ENCODE peak calls at places on chromosomes 1 and 21, in six cellular contexts. W is cardiac muscle cell, T is BJ, K is fibroblast of pulmonary artery, Q is fibroblast of mammary gland, L is neural crest cell. D is an unnamed sample.
A peak's percentile ranks its signal among the peaks of the same experiment; 100 is the strongest.

GRCh38 chr1:16010837-16011236 is 6.8 kb downstream of the SRARP start:
- DNase-seq in W (no peak), T (no peak), K (no peak), Q (no peak), L (no peak), D (no peak)

GRCh38 chr21:38263493-38263892 is 6.7 kb downstream of the KCNJ15 start:
- DNase-seq in W (peak; percentile 67), T (no peak), K (peak; percentile 34), Q (peak; percentile 100), L (no peak), D (no peak)

GRCh38 chr1:2586154-2587070 is at the start of gene PRXL2B:
- DNase-seq in W (peak; percentile 100), T (peak; percentile 93), K (peak; percentile 99), Q (peak; percentile 98), L (peak; percentile 99), D (peak; percentile 98)

GRCh38 chr1:28088168-28088961 is at the start of gene EYA3:
- DNase-seq in W (peak; percentile 99), T (peak; percentile 93), K (peak; percentile 99), Q (peak; percentile 97), L (peak; percentile 99), D (peak; percentile 99)

GRCh38 chr1:27027575-27028250 is 15.1 kb upstream of the TENT5B start:
- DNase-seq in W (peak; percentile 40), T (no peak), K (no peak), Q (no peak), L (no peak), D (no peak)

GRCh38 chr1:85283475-85284199 is 7.2 kb upstream of the BCL10 start:
- DNase-seq in W (no peak), T (no peak), K (no peak), Q (no peak), L (no peak), D (no peak)

GRCh38 chr1:66175581-66175980 is 358.4 kb upstream of the SGIP1 start:
- DNase-seq in W (no peak), T (no peak), K (no peak), Q (no peak), L (no peak), D (no peak)

GRCh38 chr1:8238141-8239038 is 79.5 kb upstream of the SLC45A1 start:
- DNase-seq in W (peak; percentile 89), T (peak; percentile 83), K (peak; percentile 92), Q (peak; percentile 98), L (no peak), D (no peak)

GRCh38 chr1:23727362-23727811 is 15.9 kb upstream of the ELOA start:
- DNase-seq in W (peak; percentile 97), T (no peak), K (peak; percentile 95), Q (peak; percentile 91), L (no peak), D (no peak)

GRCh38 chr21:32190491-32191144 is 88.2 kb downstream of the MIS18A start:
- DNase-seq in W (no peak), T (no peak), K (no peak), Q (no peak), L (no peak), D (no peak)

GRCh38 chr1:44405804-44406743 is 1.0 kb downstream of the RNF220 start:
- DNase-seq in W (no peak), T (no peak), K (no peak), Q (no peak), L (no peak), D (peak; percentile 14)

GRCh38 chr1:65027699-65028358 is 61.5 kb upstream of the JAK1 start:
- DNase-seq in W (peak; percentile 22), T (no peak), K (peak; percentile 23), Q (peak; percentile 20), L (no peak), D (no peak)

GRCh38 chr1:167276969-167277368 is 56.3 kb downstream of the POU2F1 start:
- DNase-seq in W (no peak), T (no peak), K (no peak), Q (no peak), L (no peak), D (no peak)

GRCh38 chr1:79899914-79900313 is 893.4 kb upstream of the ADGRL4 start:
- DNase-seq in W (peak; percentile 95), T (peak; percentile 87), K (peak; percentile 95), Q (peak; percentile 97), L (no peak), D (no peak)

GRCh38 chr1:41963636-41964035 is 44.9 kb upstream of the HIVEP3 start:
- DNase-seq in W (peak; percentile 59), T (no peak), K (peak; percentile 63), Q (peak; percentile 20), L (no peak), D (no peak)

GRCh38 chr21:42939581-42940413 is 14.4 kb upstream of the ERVH48-1 start:
- DNase-seq in W (peak; percentile 98), T (peak; percentile 93), K (peak; percentile 98), Q (peak; percentile 99), L (no peak), D (no peak)

GRCh38 chr1:203771901-203772301 is 6.9 kb downstream of the LAX1 start:
- DNase-seq in W (peak; percentile 51), T (no peak), K (peak; percentile 39), Q (no peak), L (no peak), D (no peak)

GRCh38 chr1:1893291-1893985 is 2.6 kb upstream of the GNB1 start:
- DNase-seq in W (no peak), T (no peak), K (no peak), Q (no peak), L (no peak), D (no peak)

GRCh38 chr1:181918893-181919728 is 142.4 kb downstream of the ZNF648 start:
- DNase-seq in W (no peak), T (no peak), K (no peak), Q (no peak), L (no peak), D (no peak)

GRCh38 chr1:50425376-50426107 is 2.3 kb upstream of the DMRTA2 start:
- DNase-seq in W (peak; percentile 21), T (no peak), K (no peak), Q (peak; percentile 19), L (no peak), D (no peak)

GRCh38 chr1:21666572-21667320 is 2.4 kb downstream of the RAP1GAP start:
- DNase-seq in W (no peak), T (no peak), K (peak; percentile 20), Q (peak; percentile 18), L (no peak), D (no peak)

GRCh38 chr21:38740131-38740530 is 65.6 kb upstream of the ETS2 start:
- DNase-seq in W (no peak), T (no peak), K (no peak), Q (no peak), L (no peak), D (no peak)

GRCh38 chr1:79603862-79604261 is 597.3 kb upstream of the ADGRL4 start:
- DNase-seq in W (peak; percentile 89), T (peak; percentile 43), K (peak; percentile 86), Q (peak; percentile 51), L (no peak), D (no peak)

GRCh38 chr1:18107671-18108312 is at the start of gene IGSF21:
- DNase-seq in W (no peak), T (no peak), K (no peak), Q (no peak), L (no peak), D (no peak)

GRCh38 chr1:51760872-51761271 is 117.7 kb downstream of the NRDC start:
- DNase-seq in W (no peak), T (no peak), K (no peak), Q (no peak), L (no peak), D (no peak)

GRCh38 chr1:18530567-18531502 is 50.1 kb downstream of the KLHDC7A start:
- DNase-seq in W (no peak), T (no peak), K (no peak), Q (no peak), L (no peak), D (no peak)

DNA sequence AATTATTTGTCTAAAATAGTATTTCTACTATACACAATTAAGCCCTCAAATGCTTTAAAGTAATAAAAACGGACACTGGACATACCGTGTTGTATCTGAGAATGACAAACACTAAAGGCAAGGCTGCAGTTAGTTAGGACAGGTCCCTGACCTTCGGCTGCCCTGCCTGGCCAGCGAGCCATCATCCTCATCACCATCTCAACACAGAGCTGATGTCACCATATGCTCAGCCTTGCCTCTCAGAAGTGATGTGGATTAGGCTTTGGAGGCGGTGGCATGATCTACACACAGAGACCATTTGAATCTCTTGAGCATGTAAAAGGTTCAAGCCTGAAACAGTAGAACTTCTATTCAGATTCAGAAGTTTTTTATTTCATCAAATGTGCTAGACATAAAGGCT is 244.7 kb downstream of the SDCCAG8 start:
- DNase-seq in W (no peak), T (no peak), K (no peak), Q (no peak), L (no peak), D (no peak)
- TF ChIP-seq CTCF in W (no peak), T (no peak), K (no peak), Q (no peak), L (no peak), D (no peak)

DNA sequence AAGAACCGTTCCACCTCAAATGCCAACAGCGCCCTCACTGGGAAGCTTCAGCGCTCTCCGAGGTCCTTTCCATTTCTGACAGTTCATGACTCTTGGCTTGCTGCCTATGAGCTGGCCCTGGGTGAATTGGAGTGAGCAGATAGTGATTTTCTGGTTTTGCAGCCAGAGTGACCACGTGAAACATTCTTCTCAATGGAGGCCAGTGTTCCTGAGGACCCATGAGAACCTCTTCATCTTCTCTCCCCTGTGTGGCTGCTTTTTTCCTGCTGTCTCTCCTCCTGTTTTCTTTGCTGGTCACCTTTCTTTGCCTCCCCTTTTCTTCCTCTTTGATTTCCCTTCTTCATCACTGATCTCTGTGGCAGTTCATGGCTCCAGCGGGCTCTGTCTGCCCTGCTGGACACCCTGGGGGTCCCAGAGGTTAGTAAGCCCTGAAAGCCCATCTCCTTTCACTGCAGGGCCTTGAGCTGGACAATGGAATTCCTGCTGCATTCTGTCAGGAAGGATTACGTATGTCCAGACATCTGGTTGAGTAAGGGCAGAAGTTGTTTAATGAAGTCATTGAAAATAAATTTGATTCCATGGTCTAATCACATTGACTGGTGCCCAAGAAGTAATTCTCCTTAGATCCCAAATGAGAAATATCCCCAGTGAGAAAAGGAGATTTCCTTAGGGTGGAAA is 29.9 kb downstream of the VASH2 start:
- DNase-seq in W (peak; percentile 48), T (no peak), K (peak; percentile 69), Q (peak; percentile 48), L (no peak), D (no peak)
- TF ChIP-seq CTCF in W (no peak), T (no peak), K (no peak), Q (no peak), L (no peak), D (no peak)

DNA sequence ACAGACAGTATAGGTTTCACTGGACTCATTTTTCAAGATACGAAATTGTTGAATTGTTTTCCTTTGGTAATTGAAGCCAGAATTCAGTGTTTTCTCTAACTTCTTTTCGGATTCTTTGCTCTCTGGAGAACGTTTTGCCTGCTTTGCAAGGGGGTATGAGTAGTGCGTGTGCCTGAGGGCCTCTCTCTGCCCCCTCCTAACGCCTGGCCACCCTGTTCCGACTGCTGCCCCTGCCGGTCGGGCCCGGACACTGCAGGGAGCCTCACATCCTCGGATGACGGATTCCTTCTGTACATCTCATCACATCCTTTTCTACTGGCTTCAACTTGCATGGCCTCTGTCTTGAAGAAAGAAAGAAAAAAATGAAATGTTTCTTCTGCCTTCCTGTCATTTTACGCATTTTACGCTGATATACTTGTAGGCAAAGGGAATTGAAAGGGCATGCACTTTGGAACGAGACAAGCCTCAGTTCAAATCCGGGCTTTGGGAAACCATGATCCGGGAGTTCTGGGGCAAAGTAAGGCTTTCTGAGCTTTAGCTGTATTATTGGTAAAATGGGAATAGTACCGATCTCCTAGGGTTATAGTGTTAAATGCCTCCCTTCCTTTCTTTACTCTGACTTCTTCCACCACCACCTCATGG is 65.1 kb downstream of the DISC1 start:
- DNase-seq in W (peak; percentile 71), T (no peak), K (peak; percentile 55), Q (peak; percentile 14), L (peak; percentile 58), D (no peak)
- TF ChIP-seq CTCF in W (peak; percentile 95), T (peak; percentile 91), K (peak; percentile 88), Q (peak; percentile 58), L (peak; percentile 75), D (peak; percentile 66)

GRCh38 chr1:205591522-205592351 is 40.1 kb downstream of the ELK4 start:
- DNase-seq in W (peak; percentile 82), T (no peak), K (peak; percentile 82), Q (peak; percentile 76), L (peak; percentile 99), D (peak; percentile 94)
- TF ChIP-seq CTCF in W (peak; percentile 99), T (peak; percentile 98), K (peak; percentile 95), Q (peak; percentile 90), L (peak; percentile 98), D (peak; percentile 99)

D was measured in progenitor cell of endocrine pancreas.